ENCODE peak calls at places on chromosomes 16 and 17, in seven cellular contexts. A is MCF 10A, X is osteocyte, I is ovary, J is fibroblast of mammary gland, N is nephron progenitor cell, G is Calu3. R is an unnamed sample.

GRCh38 chr17:48626470-48627241 is 498 bp upstream of the HOXB9 start:
- DNase-seq in I (no peak), A (peak; percentile 11), X (no peak), G (peak; percentile 87), N (peak; percentile 90), J (peak; percentile 54), R (peak; percentile 71)

GRCh38 chr17:78058581-78058980 is 70.0 kb downstream of the TMC6 start:
- DNase-seq in A (no peak), X (no peak), N (no peak), I (no peak), J (no peak), G (no peak), R (no peak)

GRCh38 chr17:68792042-68792685 is 163.0 kb downstream of the ABCA8 start:
- DNase-seq in I (no peak), J (peak; percentile 84), A (peak; percentile 67), N (no peak), X (no peak), G (no peak), R (no peak)

GRCh38 chr16:65071371-65072311 is 50.2 kb downstream of the CDH11 start:
- DNase-seq in J (peak; percentile 79), X (no peak), G (no peak), N (no peak), A (no peak), I (peak; percentile 55), R (no peak)

GRCh38 chr17:50611639-50612038 is 23.0 kb upstream of the ABCC3 start:
- DNase-seq in A (no peak), J (no peak), N (no peak), G (no peak), I (no peak), X (no peak), R (no peak)

GRCh38 chr17:77212081-77212832 is 71.5 kb downstream of the SEC14L1 start:
- DNase-seq in N (no peak), A (no peak), J (no peak), X (no peak), G (no peak), I (no peak), R (peak; percentile 91)

GRCh38 chr17:8893621-8894020 is 26.1 kb upstream of the PIK3R6 start:
- DNase-seq in J (no peak), X (no peak), G (no peak), I (no peak), N (no peak), A (no peak), R (no peak)

GRCh38 chr17:68861602-68862001 is 93.6 kb downstream of the ABCA8 start:
- DNase-seq in I (no peak), G (no peak), A (no peak), X (no peak), J (no peak), N (no peak), R (no peak)

GRCh38 chr17:45850468-45850867 is 5.8 kb downstream of the SPPL2C start:
- DNase-seq in X (no peak), G (no peak), A (no peak), J (no peak), I (no peak), N (no peak), R (no peak)

GRCh38 chr16:89331371-89332109 is 114.0 kb downstream of the ZNF778 start:
- DNase-seq in J (no peak), A (no peak), I (no peak), N (no peak), G (no peak), X (no peak), R (no peak)

GRCh38 chr16:995087-995486 is 13.5 kb downstream of the SOX8 start:
- DNase-seq in J (peak; percentile 50), X (no peak), N (no peak), I (no peak), G (no peak), A (no peak), R (no peak)

GRCh38 chr17:65156185-65156834 is 19.1 kb downstream of the RGS9 start:
- DNase-seq in J (no peak), G (no peak), A (no peak), X (no peak), N (no peak), I (no peak), R (no peak)

GRCh38 chr17:50165867-50166517 is at the start of gene SGCA:
- DNase-seq in J (no peak), N (no peak), X (no peak), A (no peak), G (no peak), I (no peak), R (no peak)

DNA sequence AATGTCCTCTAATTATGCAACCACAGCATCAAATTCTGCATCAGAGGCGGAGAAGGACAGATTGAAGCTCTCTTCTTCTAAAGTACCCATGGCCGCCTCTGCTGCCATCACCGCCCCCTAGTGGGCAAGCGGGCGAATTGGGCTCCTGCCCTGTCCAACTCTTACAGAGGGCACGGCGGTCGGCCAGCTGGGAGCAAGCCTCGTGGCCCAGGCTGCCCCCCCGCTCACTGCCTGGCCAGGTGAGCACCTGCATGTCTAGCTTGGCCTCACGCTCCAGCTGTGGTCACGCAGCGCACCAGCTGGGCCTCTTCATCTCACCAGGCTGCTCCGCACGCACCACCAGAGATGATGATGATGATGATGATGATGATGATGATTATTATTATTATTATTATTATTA is 146.1 kb upstream of the TOM1L1 start:
- DNase-seq in I (no peak), N (no peak), A (no peak), G (no peak), X (no peak), J (no peak), R (no peak)
- TF ChIP-seq CTCF in I (no peak), N (peak; percentile 27), A (no peak), G (no peak), X (no peak), J (no peak), R (peak; percentile 26)

DNA sequence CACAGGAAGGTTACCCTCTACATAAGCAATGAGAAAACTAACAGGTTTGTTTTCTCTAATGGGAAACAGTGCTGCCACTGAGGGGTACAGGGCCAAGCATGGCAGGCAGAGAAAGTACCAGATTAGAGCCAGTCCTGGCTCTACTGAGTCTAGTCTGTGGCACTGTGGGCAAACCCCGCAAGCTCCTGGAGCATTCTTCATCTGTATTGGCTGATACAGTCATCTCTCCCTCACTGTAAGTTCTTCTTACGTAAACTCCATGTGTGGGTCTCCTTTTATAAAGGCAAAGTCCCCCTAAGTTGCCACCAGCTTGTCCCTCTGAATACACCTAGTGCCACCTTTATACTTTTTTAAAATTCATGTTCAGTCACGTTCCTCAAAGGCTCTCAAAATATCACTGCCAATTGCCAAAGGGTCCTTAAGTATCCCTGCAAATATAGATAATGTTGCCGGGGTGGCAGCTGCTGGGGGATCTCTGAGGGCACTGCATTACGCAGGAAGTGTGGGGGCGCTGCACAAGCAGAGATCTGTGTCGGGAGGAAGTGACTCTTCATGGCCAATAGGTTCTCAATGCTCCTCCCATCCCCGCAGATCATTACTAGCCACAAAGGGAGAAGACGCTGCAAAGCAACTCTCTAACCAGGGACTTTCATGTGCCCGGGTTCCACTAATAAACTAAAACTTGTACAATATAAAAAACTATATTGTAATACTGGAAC is 18.8 kb downstream of the XPO6 start:
- DNase-seq in A (no peak), I (no peak), N (no peak), J (no peak), G (no peak), X (no peak), R (peak; percentile 73)
- TF ChIP-seq CTCF in A (no peak), I (no peak), N (no peak), J (no peak), G (no peak), X (no peak), R (no peak)

DNA sequence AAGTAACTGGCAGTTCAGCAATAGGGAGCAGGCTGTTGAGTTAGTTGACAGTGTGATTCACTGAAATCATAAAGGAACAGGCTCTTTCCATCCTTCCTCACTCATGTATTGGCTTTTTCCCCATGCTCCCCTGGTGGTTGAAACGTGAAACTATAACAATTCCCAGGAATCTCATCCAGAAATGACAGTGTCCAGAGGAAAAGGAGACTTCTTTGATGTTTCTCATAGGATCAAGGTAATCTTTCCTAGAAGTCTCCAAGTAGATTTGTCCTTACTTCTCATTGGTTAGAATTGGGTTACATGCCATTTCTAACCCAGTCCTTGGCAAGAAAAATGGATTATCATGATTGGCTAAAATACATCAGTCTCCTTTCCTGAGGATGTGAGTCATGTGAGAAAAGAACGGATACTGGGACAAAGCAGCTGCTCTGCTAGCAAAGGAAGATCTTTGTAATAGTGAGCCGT is 14.4 kb downstream of the TTC19 start:
- DNase-seq in J (peak; percentile 88), G (no peak), N (no peak), X (no peak), I (no peak), A (peak; percentile 71), R (no peak)
- TF ChIP-seq CTCF in J (peak; percentile 86), G (peak; percentile 24), N (peak; percentile 46), X (peak; percentile 67), I (no peak), A (peak; percentile 46), R (no peak)

DNA sequence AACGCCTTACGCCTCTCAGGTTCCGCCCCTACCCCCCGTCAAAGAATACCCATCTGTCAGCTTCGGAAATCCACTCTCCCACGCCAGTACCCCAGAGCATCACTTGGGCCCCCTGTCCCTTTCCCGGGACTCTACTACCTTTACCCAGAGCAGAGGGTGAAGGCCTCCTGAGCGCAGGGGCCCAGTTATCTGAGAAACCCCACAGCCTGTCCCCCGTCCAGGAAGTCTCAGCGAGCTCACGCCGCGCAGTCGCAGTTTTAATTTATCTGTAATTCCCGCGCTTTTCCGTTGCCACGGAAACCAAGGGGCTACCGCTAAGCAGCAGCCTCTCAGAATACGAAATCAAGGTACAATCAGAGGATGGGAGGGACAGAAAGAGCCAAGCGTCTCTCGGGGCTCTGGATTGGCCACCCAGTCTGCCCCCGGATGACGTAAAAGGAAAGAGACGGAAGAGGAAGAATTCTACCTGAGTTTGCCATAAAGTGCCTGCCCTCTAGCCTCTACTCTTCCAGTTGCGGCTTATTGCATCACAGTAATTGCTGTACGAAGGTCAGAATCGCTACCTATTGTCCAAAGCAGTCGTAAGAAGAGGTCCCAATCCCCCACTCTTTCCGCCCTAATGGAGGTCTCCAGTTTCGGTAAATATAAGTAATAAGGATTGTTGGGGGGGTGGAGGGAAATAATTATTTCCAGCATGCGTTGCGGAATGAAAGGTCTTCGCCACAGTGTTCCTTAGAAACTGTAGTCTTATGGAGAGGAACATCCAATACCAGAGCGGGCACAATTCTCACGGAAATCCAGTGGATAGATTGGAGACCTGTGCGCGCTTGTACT is at the start of gene BRCA1:
- DNase-seq in I (peak; percentile 92), G (peak; percentile 98), J (peak; percentile 99), N (peak; percentile 92), X (peak; percentile 96), A (peak; percentile 99), R (peak; percentile 99)
- TF ChIP-seq CTCF in I (no peak), G (no peak), J (no peak), N (no peak), X (no peak), A (no peak), R (no peak)